ENCODE peak calls at places on chromosomes 11 and 22, in four cellular contexts. Q is H7, G is sciatic nerve, E is colonic mucosa. T is an unnamed sample.

GRCh38 chr11:112454841-112455240 is 194.2 kb upstream of the PLET1 start:
- DNase-seq in E (no peak), Q (no peak), G (no peak), T (no peak)

GRCh38 chr11:112810951-112811350 is 150.3 kb upstream of the NCAM1 start:
- DNase-seq in G (no peak), E (no peak), Q (no peak), T (no peak)

GRCh38 chr11:2200536-2200935 is 28.9 kb upstream of the TH start:
- DNase-seq in G (no peak), E (no peak), Q (no peak), T (no peak)

GRCh38 chr22:27132896-27133500 is 475.6 kb downstream of the MIAT start:
- DNase-seq in Q (no peak), G (no peak), E (no peak), T (no peak)

GRCh38 chr11:112795142-112795815 is 165.9 kb upstream of the NCAM1 start:
- DNase-seq in Q (peak), G (no peak), E (peak), T (peak)

GRCh38 chr11:28132541-28132940 is 24.4 kb downstream of the METTL15 start:
- DNase-seq in Q (no peak), G (no peak), E (no peak), T (no peak)

GRCh38 chr11:64297722-64298358 is 2.3 kb upstream of the CATSPERZ start:
- DNase-seq in E (no peak), G (no peak), Q (peak), T (no peak)

GRCh38 chr11:57116654-57117053 is 65.1 kb upstream of the LRRC55 start:
- DNase-seq in G (no peak), E (peak), Q (peak), T (peak)

GRCh38 chr11:128235958-128236357 is 351.4 kb downstream of the ETS1 start:
- DNase-seq in Q (no peak), G (no peak), E (no peak), T (no peak)

GRCh38 chr11:92302766-92303165 is 78.1 kb downstream of the FAT3 start:
- DNase-seq in Q (no peak), E (no peak), G (no peak), T (no peak)

GRCh38 chr11:35151896-35152295 is 12.9 kb downstream of the CD44 start:
- DNase-seq in Q (no peak), G (no peak), E (no peak), T (no peak)

GRCh38 chr11:1744137-1744878 is 6.1 kb downstream of the IFITM10 start:
- DNase-seq in E (no peak), Q (no peak), G (peak), T (no peak)

GRCh38 chr11:123103326-123103980 is 41.5 kb upstream of the HSPA8 start:
- DNase-seq in G (peak), E (peak), Q (peak), T (peak)

GRCh38 chr11:20443596-20443995 is 56.1 kb downstream of the PRMT3 start:
- DNase-seq in E (no peak), G (no peak), Q (peak), T (peak)

GRCh38 chr11:103806130-103806900 is 230.1 kb upstream of the DDI1 start:
- DNase-seq in Q (no peak), E (no peak), G (no peak), T (peak)

GRCh38 chr11:94133752-94134151 is 5.1 kb downstream of the PANX1 start:
- DNase-seq in E (no peak), Q (no peak), G (no peak), T (no peak)

GRCh38 chr11:118924591-118925585 is 838 bp downstream of the BCL9L start:
- DNase-seq in Q (peak), E (peak), G (no peak), T (peak)

GRCh38 chr11:198236-198806 is 5.4 kb downstream of the SCGB1C1 start:
- DNase-seq in G (peak), Q (no peak), E (no peak), T (no peak)

GRCh38 chr11:111586305-111586915 is 15.8 kb upstream of the SIK2 start:
- DNase-seq in Q (peak), E (peak), G (no peak), T (peak)

GRCh38 chr22:40324468-40325305 is 21.6 kb upstream of the ADSL start:
- DNase-seq in Q (no peak), G (no peak), E (no peak), T (no peak)

GRCh38 chr11:84894666-84895065 is 732.5 kb downstream of the DLG2 start:
- DNase-seq in E (no peak), Q (no peak), G (no peak), T (no peak)

GRCh38 chr11:120517390-120518315 is 6.1 kb downstream of the GRIK4 start:
- DNase-seq in G (peak), E (no peak), Q (peak), T (no peak)

GRCh38 chr11:45906096-45906682 is 882 bp downstream of the FREY1 start:
- DNase-seq in Q (no peak), E (peak), G (no peak), T (no peak)

GRCh38 chr22:23253475-23254055 is 73.3 kb downstream of the BCR start:
- DNase-seq in E (no peak), Q (no peak), G (no peak), T (no peak)

GRCh38 chr11:72574534-72575460 is 99.4 kb downstream of the PDE2A start:
- DNase-seq in G (peak), E (no peak), Q (peak), T (no peak)

GRCh38 chr11:61473370-61474025 is 35.1 kb upstream of the LRRC10B start:
- DNase-seq in Q (no peak), E (peak), G (no peak), T (no peak)

GRCh38 chr11:99197477-99197876 is 176.7 kb downstream of the CNTN5 start:
- DNase-seq in G (no peak), E (no peak), Q (no peak), T (no peak)

GRCh38 chr11:19978668-19979518 is 181.4 kb downstream of the DBX1 start:
- DNase-seq in Q (no peak), E (no peak), G (no peak), T (peak)

GRCh38 chr11:103920449-103920848 is 116.0 kb upstream of the DDI1 start:
- DNase-seq in Q (no peak), E (no peak), G (no peak), T (no peak)

GRCh38 chr11:29751618-29752017 is 265.2 kb downstream of the KCNA4 start:
- DNase-seq in Q (no peak), E (no peak), G (no peak), T (no peak)

GRCh38 chr11:70759846-70760245 is 361.5 kb downstream of the CTTN start:
- DNase-seq in G (no peak), E (no peak), Q (no peak), T (no peak)

GRCh38 chr11:118673361-118674093 is 5.9 kb downstream of the TREH start:
- DNase-seq in Q (no peak), E (no peak), G (no peak), T (no peak)

T was measured in HT-29.